ENCODE peak calls at places on chromosome 16, in five cellular contexts. One of them, this sample, is unnamed.
A peak's percentile ranks its signal among the peaks of the same experiment; 100 is the strongest.

GRCh38 chr16:82715833-82716232 is 89.1 kb downstream of the CDH13 start:
- DNase-seq in PC-3: peak; percentile 19
- DNase-seq in fibroblast of lung: no peak
- DNase-seq in neural progenitor cell: no peak
- DNase-seq in GM23338: no peak
- DNase-seq in this sample: no peak

GRCh38 chr16:57497121-57497520 is 10.8 kb upstream of the DOK4 start:
- DNase-seq in neural progenitor cell: no peak
- DNase-seq in PC-3: no peak
- DNase-seq in GM23338: no peak
- DNase-seq in fibroblast of lung: no peak
- DNase-seq in this sample: no peak

GRCh38 chr16:30473231-30474061 is 904 bp downstream of the ITGAL start:
- DNase-seq in neural progenitor cell: no peak
- DNase-seq in GM23338: no peak
- DNase-seq in fibroblast of lung: no peak
- DNase-seq in PC-3: no peak
- DNase-seq in this sample: no peak

GRCh38 chr16:88747588-88748301 is 37.3 kb downstream of the PIEZO1 start:
- DNase-seq in fibroblast of lung: no peak
- DNase-seq in PC-3: peak; percentile 54
- DNase-seq in GM23338: peak; percentile 83
- DNase-seq in neural progenitor cell: no peak
- DNase-seq in this sample: peak; percentile 27

GRCh38 chr16:67458121-67458641 is 22.8 kb downstream of the ATP6V0D1 start:
- DNase-seq in neural progenitor cell: no peak
- DNase-seq in GM23338: no peak
- DNase-seq in fibroblast of lung: no peak
- DNase-seq in PC-3: no peak
- DNase-seq in this sample: no peak

GRCh38 chr16:16868727-16869126 is 489.8 kb downstream of the NPIPA7 start:
- DNase-seq in GM23338: peak; percentile 42
- DNase-seq in PC-3: no peak
- DNase-seq in neural progenitor cell: no peak
- DNase-seq in fibroblast of lung: no peak
- DNase-seq in this sample: no peak

GRCh38 chr16:48959204-48959603 is 322.4 kb downstream of the CBLN1 start:
- DNase-seq in neural progenitor cell: no peak
- DNase-seq in GM23338: no peak
- DNase-seq in fibroblast of lung: no peak
- DNase-seq in PC-3: no peak
- DNase-seq in this sample: no peak

GRCh38 chr16:4290236-4290830 is 17.5 kb upstream of the TFAP4 start:
- DNase-seq in neural progenitor cell: no peak
- DNase-seq in fibroblast of lung: peak; percentile 70
- DNase-seq in GM23338: peak; percentile 60
- DNase-seq in PC-3: peak; percentile 82
- DNase-seq in this sample: no peak

GRCh38 chr16:24685539-24686432 is 43.7 kb upstream of the TNRC6A start:
- DNase-seq in GM23338: peak; percentile 80
- DNase-seq in neural progenitor cell: peak; percentile 48
- DNase-seq in fibroblast of lung: peak; percentile 76
- DNase-seq in PC-3: peak; percentile 17
- DNase-seq in this sample: no peak

GRCh38 chr16:70421473-70422311 is 17.2 kb downstream of the ST3GAL2 start:
- DNase-seq in neural progenitor cell: no peak
- DNase-seq in GM23338: no peak
- DNase-seq in fibroblast of lung: no peak
- DNase-seq in PC-3: no peak
- DNase-seq in this sample: no peak

GRCh38 chr16:2816751-2817495 is at the start of gene PRSS21:
- DNase-seq in neural progenitor cell: no peak
- DNase-seq in PC-3: no peak
- DNase-seq in fibroblast of lung: no peak
- DNase-seq in GM23338: peak; percentile 68
- DNase-seq in this sample: no peak

GRCh38 chr16:49855822-49856740 is at the start of gene ZNF423:
- DNase-seq in GM23338: peak; percentile 58
- DNase-seq in PC-3: no peak
- DNase-seq in neural progenitor cell: peak; percentile 76
- DNase-seq in fibroblast of lung: no peak
- DNase-seq in this sample: no peak

GRCh38 chr16:25553711-25554436 is 137.9 kb upstream of the HS3ST4 start:
- DNase-seq in fibroblast of lung: peak; percentile 1
- DNase-seq in neural progenitor cell: peak; percentile 12
- DNase-seq in PC-3: no peak
- DNase-seq in GM23338: no peak
- DNase-seq in this sample: no peak

GRCh38 chr16:13036600-13036999 is 135.2 kb downstream of the SHISA9 start:
- DNase-seq in PC-3: peak; percentile 44
- DNase-seq in GM23338: peak; percentile 90
- DNase-seq in neural progenitor cell: peak; percentile 90
- DNase-seq in fibroblast of lung: peak; percentile 18
- DNase-seq in this sample: peak; percentile 61

GRCh38 chr16:3131755-3132377 is 3.0 kb upstream of the ZNF213 start:
- DNase-seq in GM23338: peak; percentile 90
- DNase-seq in PC-3: peak; percentile 44
- DNase-seq in fibroblast of lung: peak; percentile 28
- DNase-seq in neural progenitor cell: peak; percentile 78
- DNase-seq in this sample: peak; percentile 46

GRCh38 chr16:1493746-1494094 is 560 bp downstream of the TELO2 start:
- DNase-seq in fibroblast of lung: no peak
- DNase-seq in neural progenitor cell: peak; percentile 60
- DNase-seq in PC-3: no peak
- DNase-seq in GM23338: peak; percentile 43
- DNase-seq in this sample: peak; percentile 13

GRCh38 chr16:49750341-49751011 is 105.4 kb downstream of the ZNF423 start:
- DNase-seq in neural progenitor cell: no peak
- DNase-seq in fibroblast of lung: no peak
- DNase-seq in GM23338: no peak
- DNase-seq in PC-3: no peak
- DNase-seq in this sample: no peak

GRCh38 chr16:85448557-85449194 is 164.4 kb upstream of the GSE1 start:
- DNase-seq in PC-3: no peak
- DNase-seq in fibroblast of lung: no peak
- DNase-seq in GM23338: no peak
- DNase-seq in neural progenitor cell: no peak
- DNase-seq in this sample: peak; percentile 74

GRCh38 chr16:85444879-85445778 is 168.0 kb upstream of the GSE1 start:
- DNase-seq in neural progenitor cell: peak; percentile 42
- DNase-seq in PC-3: no peak
- DNase-seq in fibroblast of lung: no peak
- DNase-seq in GM23338: peak; percentile 57
- DNase-seq in this sample: peak; percentile 10

GRCh38 chr16:85445779-85446222 is 167.3 kb upstream of the GSE1 start:
- DNase-seq in neural progenitor cell: no peak
- DNase-seq in GM23338: no peak
- DNase-seq in PC-3: no peak
- DNase-seq in fibroblast of lung: peak; percentile 71
- DNase-seq in this sample: no peak

GRCh38 chr16:85447657-85448313 is 165.3 kb upstream of the GSE1 start:
- DNase-seq in fibroblast of lung: no peak
- DNase-seq in neural progenitor cell: no peak
- DNase-seq in PC-3: no peak
- DNase-seq in GM23338: no peak
- DNase-seq in this sample: no peak

DNA sequence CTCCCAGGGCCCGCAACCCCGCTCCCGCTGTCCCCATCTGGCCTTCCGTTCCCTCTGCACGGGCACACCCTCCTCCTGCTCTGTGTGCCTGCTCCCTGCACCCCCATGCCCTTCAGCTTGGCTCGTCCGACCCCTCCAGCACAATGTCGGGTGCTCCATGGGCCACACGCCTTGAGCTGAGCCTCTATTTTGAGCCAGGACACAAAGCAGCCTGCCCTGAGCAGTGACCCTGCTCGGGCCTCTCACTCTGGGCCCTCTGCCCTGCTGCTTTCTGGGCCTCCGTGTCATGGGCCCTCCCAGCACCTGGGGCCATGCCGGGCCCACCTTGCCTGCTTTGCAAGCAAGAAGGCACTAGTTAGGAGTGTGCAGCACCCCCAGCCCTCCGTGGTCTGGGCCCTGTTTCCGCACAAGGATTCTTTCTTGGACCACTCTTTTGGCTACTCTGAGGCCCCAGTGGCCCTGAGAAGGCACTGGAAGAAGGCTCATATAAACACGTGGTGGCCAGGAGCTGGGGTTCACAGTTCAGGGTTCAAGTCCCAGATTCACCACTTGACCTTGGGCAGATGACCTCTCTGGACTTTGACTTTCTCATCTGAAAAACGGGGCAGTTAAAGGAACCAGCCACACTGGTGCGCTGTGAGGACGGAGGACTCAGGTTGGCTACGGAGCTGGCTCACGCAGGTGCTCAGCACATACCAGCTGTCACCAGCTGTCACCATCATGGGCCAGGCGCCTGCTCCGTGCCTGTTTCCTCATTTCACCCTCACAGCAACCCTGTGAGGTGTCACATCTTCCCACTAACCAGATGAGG is 166.1 kb upstream of the GSE1 start:
- DNase-seq in fibroblast of lung: no peak
- DNase-seq in neural progenitor cell: no peak
- DNase-seq in PC-3: no peak
- DNase-seq in GM23338: no peak
- DNase-seq in this sample: peak; percentile 78
- H3K27ac ChIP-seq in fibroblast of lung: no peak overlapping the region
- H3K27ac ChIP-seq in neural progenitor cell: no peak overlapping the region
- H3K27ac ChIP-seq in PC-3: no peak overlapping the region
- H3K27ac ChIP-seq in GM23338: no peak overlapping the region
- H3K27ac ChIP-seq in this sample: peak overlapping the region; percentile 59

GRCh38 chr16:51155901-51156810 is 5.1 kb upstream of the SALL1 start:
- DNase-seq in GM23338: peak; percentile 67
- DNase-seq in PC-3: no peak
- DNase-seq in neural progenitor cell: peak; percentile 73
- DNase-seq in fibroblast of lung: peak; percentile 40
- DNase-seq in this sample: no peak
- TF ChIP-seq EZH2 in GM23338: peak; percentile 72
- TF ChIP-seq EZH2 in PC-3: no peak
- TF ChIP-seq EZH2 in neural progenitor cell: no peak
- TF ChIP-seq EZH2 in fibroblast of lung: peak; percentile 33
- TF ChIP-seq EZH2 in this sample: no peak

DNA sequence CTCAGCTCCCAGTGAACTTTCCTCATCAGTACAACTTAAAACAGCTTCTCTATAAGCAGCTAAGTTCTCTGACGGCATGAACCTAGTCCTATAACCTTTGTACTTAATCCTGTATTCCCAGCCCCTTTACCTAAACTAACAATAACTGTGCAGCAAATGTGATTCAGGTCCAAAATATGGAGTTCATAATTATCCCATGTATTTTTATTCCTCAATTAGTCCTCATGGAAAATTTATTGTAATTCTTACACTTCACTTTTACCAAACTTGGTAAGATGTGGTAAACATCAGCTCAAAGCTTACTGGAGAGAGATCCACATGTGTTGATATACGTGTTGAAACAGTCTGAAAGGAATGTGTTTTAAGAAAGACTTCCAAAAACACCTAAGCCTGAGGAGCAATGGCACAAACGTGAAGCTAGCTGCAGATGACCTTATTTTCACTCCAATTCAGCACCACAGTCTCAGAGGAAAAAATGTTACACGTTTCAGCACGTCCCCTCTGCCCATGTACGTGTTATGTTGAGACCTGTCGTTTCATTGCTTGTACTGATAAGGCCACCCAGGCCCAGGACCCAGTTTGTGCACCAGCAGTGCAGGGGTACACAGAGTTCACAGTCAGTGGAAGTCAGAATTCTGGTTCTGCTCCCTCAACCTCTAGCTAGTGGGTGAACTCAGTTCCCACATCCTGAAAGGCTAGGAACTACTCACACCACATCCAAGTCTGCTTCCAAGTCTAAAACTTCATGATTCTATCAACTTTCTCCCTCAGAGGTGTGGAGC is 7.1 kb downstream of the USP31 start:
- DNase-seq in neural progenitor cell: no peak
- DNase-seq in GM23338: no peak
- DNase-seq in PC-3: no peak
- DNase-seq in fibroblast of lung: no peak
- DNase-seq in this sample: no peak
- H3K27ac ChIP-seq in neural progenitor cell: no peak overlapping the region
- H3K27ac ChIP-seq in GM23338: peak overlapping the region; percentile 8
- H3K27ac ChIP-seq in PC-3: no peak overlapping the region
- H3K27ac ChIP-seq in fibroblast of lung: no peak overlapping the region
- H3K27ac ChIP-seq in this sample: no peak overlapping the region

GRCh38 chr16:27226976-27227705 is 23.8 kb downstream of the KDM8 start:
- DNase-seq in PC-3: no peak
- DNase-seq in GM23338: no peak
- DNase-seq in fibroblast of lung: no peak
- DNase-seq in neural progenitor cell: no peak
- DNase-seq in this sample: no peak
- TF ChIP-seq EZH2 in PC-3: no peak
- TF ChIP-seq EZH2 in GM23338: no peak
- TF ChIP-seq EZH2 in fibroblast of lung: no peak
- TF ChIP-seq EZH2 in neural progenitor cell: no peak
- TF ChIP-seq EZH2 in this sample: no peak

GRCh38 chr16:10558746-10559641 is 21.4 kb downstream of the EMP2 start:
- DNase-seq in PC-3: peak; percentile 62
- DNase-seq in GM23338: no peak
- DNase-seq in fibroblast of lung: peak; percentile 59
- DNase-seq in neural progenitor cell: no peak
- DNase-seq in this sample: no peak
- H3K27ac ChIP-seq in PC-3: peak overlapping the region; percentile 69
- H3K27ac ChIP-seq in GM23338: no peak overlapping the region
- H3K27ac ChIP-seq in fibroblast of lung: peak overlapping the region; percentile 58
- H3K27ac ChIP-seq in neural progenitor cell: no peak overlapping the region
- H3K27ac ChIP-seq in this sample: no peak overlapping the region

DNA sequence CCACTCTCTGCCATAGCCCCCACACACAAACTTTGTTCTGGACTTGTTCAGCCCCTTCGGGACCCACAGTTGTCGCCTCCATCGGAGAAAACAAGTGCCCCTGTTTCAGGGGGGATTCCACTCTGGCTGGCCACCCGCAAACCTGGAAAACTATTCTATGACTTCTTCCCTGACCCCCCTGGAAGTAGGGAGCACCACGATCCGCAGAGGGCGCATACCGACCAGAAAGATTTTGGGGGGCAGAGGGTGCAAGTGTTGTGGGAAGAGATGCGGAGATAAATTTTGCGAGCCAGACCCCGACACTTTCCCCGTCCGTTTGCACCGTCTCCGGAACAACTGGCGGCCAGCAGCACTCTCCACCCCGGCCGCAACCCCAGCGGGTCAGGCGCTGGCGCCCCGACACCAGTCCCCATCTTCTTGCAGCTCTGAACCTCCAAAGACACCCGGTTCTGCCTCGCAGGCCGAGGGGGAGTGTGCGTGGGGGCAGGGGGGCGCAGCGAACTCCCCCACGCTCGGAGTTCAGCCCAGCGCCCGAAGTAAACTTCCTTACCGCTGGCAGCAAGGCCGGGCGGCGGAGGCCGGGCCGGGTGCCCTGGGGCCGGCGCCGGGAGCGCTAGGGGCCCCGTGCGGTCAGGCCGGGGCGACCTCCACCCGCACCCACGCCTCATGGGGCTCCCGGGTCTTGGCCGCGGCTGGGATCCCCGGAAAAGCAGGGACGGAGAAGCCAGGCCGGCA is 744 bp downstream of the SALL1 start:
- DNase-seq in GM23338: peak; percentile 57
- DNase-seq in PC-3: no peak
- DNase-seq in neural progenitor cell: peak; percentile 42
- DNase-seq in fibroblast of lung: no peak
- DNase-seq in this sample: no peak
- TF ChIP-seq EZH2 in GM23338: no peak
- TF ChIP-seq EZH2 in PC-3: no peak
- TF ChIP-seq EZH2 in neural progenitor cell: no peak
- TF ChIP-seq EZH2 in fibroblast of lung: peak; percentile 78
- TF ChIP-seq EZH2 in this sample: no peak